ENCODE peak calls at places on chromosomes 16 and 17, in seven cellular contexts. L is IMR-90, M is neural progenitor cell, G is HCT116, U is PC-3, S is H9, A is hepatocyte. C is an unnamed sample.

GRCh38 chr17:45574376-45574775 is 83.9 kb upstream of the PLEKHM1 start:
- DNase-seq in L (peak; percentile 88), M (no peak), G (no peak), U (no peak), S (no peak), A (peak; percentile 4), C (peak; percentile 70)

GRCh38 chr17:61325382-61326073 is 74.1 kb upstream of the TBX2 start:
- DNase-seq in L (peak; percentile 81), M (no peak), G (no peak), U (peak; percentile 82), S (no peak), A (no peak), C (peak; percentile 63)

GRCh38 chr17:46773676-46774075 is 44.8 kb downstream of the WNT3 start:
- DNase-seq in L (no peak), M (no peak), G (no peak), U (no peak), S (peak; percentile 47), A (no peak), C (no peak)

GRCh38 chr16:709651-710499 is 4.3 kb upstream of the FBXL16 start:
- DNase-seq in L (peak; percentile 88), M (peak; percentile 83), G (no peak), U (peak; percentile 54), S (peak; percentile 50), A (peak; percentile 71), C (peak; percentile 85)

GRCh38 chr17:66952681-66953638 is 11.5 kb upstream of the CACNG4 start:
- DNase-seq in L (no peak), M (no peak), G (no peak), U (no peak), S (peak; percentile 67), A (no peak), C (no peak)

GRCh38 chr17:19384723-19385391 is 2.1 kb downstream of the MFAP4 start:
- DNase-seq in L (peak; percentile 91), M (no peak), G (no peak), U (no peak), S (no peak), A (peak; percentile 88), C (peak; percentile 99)

GRCh38 chr17:44970136-44970737 is 2.1 kb upstream of the C1QL1 start:
- DNase-seq in L (no peak), M (peak; percentile 81), G (no peak), U (no peak), S (peak; percentile 72), A (peak; percentile 46), C (no peak)

GRCh38 chr17:29597361-29598172 is 4.6 kb downstream of the ANKRD13B start:
- DNase-seq in L (no peak), M (peak; percentile 66), G (no peak), U (no peak), S (no peak), A (no peak), C (no peak)

GRCh38 chr17:1649844-1650409 is at the start of gene RILP:
- DNase-seq in L (no peak), M (no peak), G (peak; percentile 24), U (peak; percentile 76), S (peak; percentile 85), A (peak; percentile 86), C (peak; percentile 40)

GRCh38 chr16:69405757-69406156 is 18.7 kb upstream of the CYB5B start:
- DNase-seq in L (no peak), M (no peak), G (no peak), U (no peak), S (no peak), A (no peak), C (no peak)

GRCh38 chr17:60359415-60359814 is 32.5 kb downstream of the USP32 start:
- DNase-seq in L (no peak), M (no peak), G (no peak), U (no peak), S (no peak), A (no peak), C (no peak)

GRCh38 chr17:75125984-75126383 is 5.6 kb downstream of the NT5C start:
- DNase-seq in L (no peak), M (no peak), G (no peak), U (no peak), S (peak; percentile 63), A (no peak), C (no peak)

GRCh38 chr16:57128787-57129389 is 36.5 kb downstream of the CPNE2 start:
- DNase-seq in L (no peak), M (no peak), G (no peak), U (no peak), S (no peak), A (no peak), C (no peak)

GRCh38 chr16:57941016-57941656 is 29.8 kb downstream of the CNGB1 start:
- DNase-seq in L (no peak), M (no peak), G (no peak), U (peak; percentile 39), S (no peak), A (no peak), C (peak; percentile 45)

GRCh38 chr17:30922235-30922993 is 669 bp downstream of the ADAP2 start:
- DNase-seq in L (no peak), M (peak; percentile 32), G (no peak), U (no peak), S (peak; percentile 62), A (peak; percentile 20), C (no peak)

GRCh38 chr17:41737680-41738023 is 3.2 kb upstream of the HAP1 start:
- DNase-seq in L (no peak), M (no peak), G (no peak), U (no peak), S (no peak), A (no peak), C (no peak)

GRCh38 chr17:41736983-41737679 is 2.7 kb upstream of the HAP1 start:
- DNase-seq in L (no peak), M (no peak), G (no peak), U (no peak), S (no peak), A (no peak), C (no peak)

GRCh38 chr17:41738077-41738800 is 3.8 kb upstream of the HAP1 start:
- DNase-seq in L (peak; percentile 68), M (peak; percentile 90), G (peak; percentile 63), U (peak; percentile 86), S (peak; percentile 95), A (peak; percentile 89), C (peak; percentile 77)

GRCh38 chr17:41739661-41740352 is 5.4 kb upstream of the HAP1 start:
- DNase-seq in L (peak; percentile 24), M (no peak), G (no peak), U (peak; percentile 87), S (no peak), A (no peak), C (no peak)

DNA sequence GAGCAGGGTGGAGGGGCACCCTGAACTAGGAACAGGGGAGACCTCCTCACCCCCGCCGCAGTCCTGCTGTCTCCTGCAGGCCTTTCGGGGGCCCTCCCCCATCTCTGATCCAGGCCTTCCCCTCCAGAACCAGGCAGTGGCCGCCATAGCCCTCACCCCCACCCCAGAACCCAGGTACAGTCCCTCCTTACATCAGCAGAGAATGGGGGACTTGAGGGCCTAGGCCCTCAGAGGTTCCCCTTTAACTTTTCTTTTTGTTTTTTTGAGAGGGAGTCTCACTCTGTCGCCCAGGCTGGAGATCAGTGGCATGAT is 4.3 kb upstream of the HAP1 start:
- DNase-seq in L (no peak), M (no peak), G (no peak), U (no peak), S (no peak), A (no peak), C (no peak)
- H2AFZ ChIP-seq in L (peak overlapping the region; percentile 39), M (peak overlapping the region; percentile 90), G (no peak overlapping the region), U (no peak overlapping the region), S (no peak overlapping the region), A (no peak overlapping the region), C (no peak overlapping the region)

DNA sequence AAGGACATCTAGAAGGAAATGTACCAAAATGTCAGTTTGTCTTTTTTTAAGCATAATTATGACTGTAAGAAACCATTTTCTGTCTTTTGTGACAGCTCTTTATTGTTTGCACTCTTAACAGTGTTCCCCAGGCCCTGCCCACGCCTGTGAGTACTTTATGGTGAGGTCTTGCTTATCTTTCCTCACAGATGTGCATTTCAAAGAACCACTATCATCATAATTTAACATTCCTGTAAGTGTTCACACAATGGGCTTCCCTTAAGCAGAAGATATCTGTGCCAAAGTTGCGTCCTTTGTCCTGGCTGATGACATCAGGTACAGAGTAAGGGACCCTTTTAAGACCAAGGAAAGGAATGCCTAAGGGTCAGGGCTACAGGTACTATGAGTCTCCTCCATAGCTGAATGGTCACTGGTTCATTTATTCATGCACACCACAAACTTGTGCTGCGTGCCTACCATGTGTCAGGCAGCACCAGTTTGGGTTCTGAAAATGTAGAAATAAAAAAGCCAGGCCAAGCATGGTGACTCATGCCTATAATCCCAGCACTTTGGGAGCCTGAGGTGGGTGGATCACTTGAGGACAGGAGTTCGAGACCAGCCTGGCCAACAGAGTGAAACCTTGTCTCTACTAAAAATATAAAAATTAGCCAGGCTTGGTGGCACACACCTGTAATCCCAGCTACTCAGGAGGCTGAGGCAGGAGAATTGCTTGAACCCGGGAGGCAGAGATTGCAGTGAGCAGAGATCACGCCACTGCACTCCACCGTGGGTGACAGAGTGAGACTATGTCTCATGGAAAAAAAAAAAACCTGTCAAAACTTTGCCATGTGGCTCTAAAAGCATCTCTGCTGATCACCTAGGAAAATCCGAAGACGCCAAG is 55.4 kb upstream of the NLK start:
- DNase-seq in L (no peak), M (no peak), G (no peak), U (no peak), S (no peak), A (no peak), C (peak; percentile 53)
- H4K20me1 ChIP-seq in L (no peaks in the 10 kb centered on the region), M (no peaks in the 10 kb centered on the region), G (no peaks in the 10 kb centered on the region), U (no peaks in the 10 kb centered on the region), S (no peaks in the 10 kb centered on the region), A (no peaks in the 10 kb centered on the region), C (no peaks in the 10 kb centered on the region)

GRCh38 chr17:77332034-77332971 is 191.5 kb downstream of the SEC14L1 start:
- DNase-seq in L (no peak), M (no peak), G (no peak), U (peak; percentile 86), S (no peak), A (no peak), C (peak; percentile 26)
- H2AFZ ChIP-seq in L (no peak overlapping the region), M (no peak overlapping the region), G (no peak overlapping the region), U (no peak overlapping the region), S (no peak overlapping the region), A (no peak overlapping the region), C (no peak overlapping the region)

GRCh38 chr17:17079336-17079735 is 37.1 kb downstream of the MPRIP start:
- DNase-seq in L (no peak), M (peak; percentile 59), G (no peak), U (no peak), S (no peak), A (no peak), C (no peak)

GRCh38 chr17:17079761-17080160 is 37.5 kb downstream of the MPRIP start:
- DNase-seq in L (no peak), M (no peak), G (no peak), U (no peak), S (no peak), A (no peak), C (no peak)

GRCh38 chr17:17077101-17077500 is 34.8 kb downstream of the MPRIP start:
- DNase-seq in L (no peak), M (no peak), G (no peak), U (no peak), S (no peak), A (no peak), C (no peak)

GRCh38 chr17:17078832-17079231 is 36.6 kb downstream of the MPRIP start:
- DNase-seq in L (no peak), M (no peak), G (no peak), U (no peak), S (no peak), A (no peak), C (no peak)

GRCh38 chr17:17077861-17078732 is 35.8 kb downstream of the MPRIP start:
- DNase-seq in L (no peak), M (no peak), G (no peak), U (peak; percentile 65), S (no peak), A (peak; percentile 83), C (no peak)
- H4K20me1 ChIP-seq in L (peaks cover 93% of the 10 kb centered on the region), M (peaks cover 88% of the 10 kb centered on the region), G (peaks cover 7% of the 10 kb centered on the region), U (peaks cover 97% of the 10 kb centered on the region), S (no peaks in the 10 kb centered on the region), A (peaks cover 70% of the 10 kb centered on the region), C (peaks cover 2% of the 10 kb centered on the region)

GRCh38 chr17:6421700-6422604 is 13.0 kb downstream of the AIPL1 start:
- DNase-seq in L (peak; percentile 64), M (peak; percentile 92), G (peak; percentile 69), U (peak; percentile 82), S (peak; percentile 95), A (peak; percentile 88), C (peak; percentile 46)
- H2AFZ ChIP-seq in L (peak overlapping the region; percentile 80), M (no peak overlapping the region), G (no peak overlapping the region), U (no peak overlapping the region), S (no peak overlapping the region), A (no peak overlapping the region), C (no peak overlapping the region)

C was measured in fibroblast of lung.